ENCODE peak calls at places on chromosomes 16 and 17, in six cellular contexts. J, G, K, X, A and U are unnamed samples.

GRCh38 chr17:48162946-48163506 is 55.5 kb downstream of the SNX11 start:
- DNase-seq in G (peak; percentile 32), K (no peak), X (peak; percentile 56), J (no peak), A (no peak), U (no peak)

GRCh38 chr16:74740795-74741304 is 33.8 kb downstream of the FA2H start:
- DNase-seq in J (no peak), A (no peak), G (no peak), K (no peak), X (no peak), U (no peak)

GRCh38 chr16:59635674-59636073 is 901.6 kb upstream of the GOT2 start:
- DNase-seq in J (no peak), G (peak; percentile 1), K (no peak), X (no peak), A (no peak), U (no peak)

GRCh38 chr16:27452569-27453475 is 50.8 kb downstream of the IL21R start:
- DNase-seq in X (no peak), G (no peak), J (no peak), K (no peak), A (peak; percentile 25), U (no peak)

GRCh38 chr16:68259421-68259820 is 4.9 kb upstream of the SLC7A6 start:
- DNase-seq in A (no peak), G (no peak), X (no peak), J (no peak), K (no peak), U (no peak)

GRCh38 chr17:18141210-18141803 is 32.8 kb downstream of the MYO15A start:
- DNase-seq in G (peak; percentile 64), K (peak; percentile 47), X (peak; percentile 30), A (no peak), J (no peak), U (no peak)

GRCh38 chr16:68792465-68793324 is 50.6 kb upstream of the TANGO6 start:
- DNase-seq in G (peak; percentile 93), J (no peak), A (no peak), X (peak; percentile 95), K (no peak), U (no peak)

GRCh38 chr17:41647940-41648410 is 23.6 kb upstream of the KRT17 start:
- DNase-seq in A (no peak), J (peak; percentile 98), G (peak; percentile 71), X (peak; percentile 69), K (peak; percentile 87), U (peak; percentile 91)

GRCh38 chr17:2158011-2158410 is 103.1 kb downstream of the HIC1 start:
- DNase-seq in K (no peak), X (peak; percentile 70), J (no peak), G (peak; percentile 98), A (no peak), U (no peak)

GRCh38 chr17:58121925-58122324 is 26.3 kb upstream of the OR4D1 start:
- DNase-seq in K (no peak), A (no peak), X (peak; percentile 56), J (no peak), G (peak; percentile 46), U (no peak)

GRCh38 chr16:31385680-31386079 is 7.5 kb upstream of the ITGAD start:
- DNase-seq in J (no peak), X (no peak), G (no peak), K (no peak), A (no peak), U (no peak)

DNA sequence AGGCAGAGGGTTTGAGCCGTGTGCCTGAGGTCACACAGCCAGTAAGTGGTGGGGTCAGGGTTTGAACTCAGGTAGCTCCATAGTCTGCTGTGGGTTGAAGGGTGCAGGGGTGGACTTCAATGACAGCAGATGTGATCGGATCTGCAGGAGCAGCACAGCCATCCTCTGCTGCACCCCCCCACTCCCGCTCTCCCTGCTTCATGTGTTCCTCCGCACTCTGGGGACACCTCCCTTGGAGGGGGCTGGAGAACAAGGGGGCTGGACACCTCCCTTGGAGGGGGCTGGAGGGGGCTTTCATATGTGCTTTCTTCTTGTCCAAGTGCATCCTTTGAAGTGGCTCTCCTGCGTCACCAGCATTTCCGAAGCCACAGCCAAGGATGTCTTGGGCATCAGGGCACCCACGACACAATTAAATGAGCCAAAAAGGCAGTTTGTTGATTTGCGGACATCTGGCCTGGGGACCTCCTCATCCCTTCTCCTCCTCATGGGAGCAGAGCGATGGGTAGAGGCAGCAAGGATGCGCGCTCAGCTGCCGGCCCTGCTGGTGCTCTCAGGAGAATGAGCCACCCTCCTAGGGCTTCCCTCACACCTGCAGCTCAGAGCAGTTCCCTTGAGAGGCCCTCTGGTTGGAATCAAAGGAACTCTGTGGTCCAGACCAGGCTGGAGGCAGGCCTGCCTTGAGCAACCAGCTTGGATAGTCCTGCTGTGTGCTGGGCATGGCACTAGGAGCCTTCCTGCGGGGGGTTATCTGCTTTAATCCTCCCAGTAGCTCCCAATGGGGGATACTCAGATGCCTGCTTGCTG is 26.2 kb downstream of the WSCD1 start:
- DNase-seq in G (no peak), K (no peak), A (no peak), J (no peak), X (no peak), U (no peak)
- H3K9me3 ChIP-seq in G (no peaks in the 10 kb centered on the region), K (no peaks in the 10 kb centered on the region), A (no peaks in the 10 kb centered on the region), J (no peaks in the 10 kb centered on the region), X (no peaks in the 10 kb centered on the region), U (no peaks in the 10 kb centered on the region)

GRCh38 chr16:35631261-35631945 is 2172.0 kb downstream of the TP53TG3F start:
- DNase-seq in X (no peak), A (no peak), J (no peak), K (no peak), G (no peak), U (no peak)
- H3K9me3 ChIP-seq in X (peaks cover 97% of the 10 kb centered on the region), A (no peaks in the 10 kb centered on the region), J (no peaks in the 10 kb centered on the region), K (no peaks in the 10 kb centered on the region), G (peaks cover 2% of the 10 kb centered on the region), U (no peaks in the 10 kb centered on the region)

DNA sequence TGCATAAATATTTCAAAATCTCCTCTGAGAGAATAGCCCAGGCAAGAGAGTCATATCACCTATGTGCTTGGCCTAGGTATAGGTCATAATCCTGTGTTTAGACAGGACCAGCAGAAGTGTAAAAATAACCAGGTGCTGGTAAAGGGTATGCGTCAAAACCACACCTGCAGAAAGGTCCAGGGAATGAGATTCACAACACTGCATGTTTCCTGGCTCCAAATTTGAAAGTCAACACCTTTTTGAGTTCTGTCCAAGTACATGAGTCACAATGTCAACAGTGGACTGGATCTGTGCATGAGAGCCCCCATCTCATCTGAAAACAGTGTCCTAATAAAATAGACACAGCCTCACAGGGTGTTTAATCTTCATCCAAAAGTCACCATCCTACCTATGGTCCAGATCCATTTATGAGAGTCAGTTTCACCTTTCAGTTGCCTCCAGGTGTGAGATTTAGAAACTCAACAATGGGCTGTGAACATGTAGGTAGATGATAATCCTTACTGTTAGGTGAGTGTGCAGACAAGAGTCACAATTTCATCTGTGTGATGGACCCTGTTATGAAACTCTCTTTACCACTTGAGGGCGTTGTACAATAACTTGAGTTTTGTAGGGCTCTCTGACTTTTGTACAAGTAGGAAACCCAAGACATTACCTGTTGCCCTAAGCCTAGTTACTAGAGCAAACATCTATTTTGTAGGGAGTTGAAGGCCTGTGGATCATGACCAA is 2100.7 kb downstream of the TP53TG3F start:
- DNase-seq in G (no peak), J (no peak), K (no peak), A (no peak), X (no peak), U (no peak)
- H3K9me3 ChIP-seq in G (no peaks in the 10 kb centered on the region), J (no peaks in the 10 kb centered on the region), K (no peaks in the 10 kb centered on the region), A (no peaks in the 10 kb centered on the region), X (peaks cover 99% of the 10 kb centered on the region), U (no peaks in the 10 kb centered on the region)

DNA sequence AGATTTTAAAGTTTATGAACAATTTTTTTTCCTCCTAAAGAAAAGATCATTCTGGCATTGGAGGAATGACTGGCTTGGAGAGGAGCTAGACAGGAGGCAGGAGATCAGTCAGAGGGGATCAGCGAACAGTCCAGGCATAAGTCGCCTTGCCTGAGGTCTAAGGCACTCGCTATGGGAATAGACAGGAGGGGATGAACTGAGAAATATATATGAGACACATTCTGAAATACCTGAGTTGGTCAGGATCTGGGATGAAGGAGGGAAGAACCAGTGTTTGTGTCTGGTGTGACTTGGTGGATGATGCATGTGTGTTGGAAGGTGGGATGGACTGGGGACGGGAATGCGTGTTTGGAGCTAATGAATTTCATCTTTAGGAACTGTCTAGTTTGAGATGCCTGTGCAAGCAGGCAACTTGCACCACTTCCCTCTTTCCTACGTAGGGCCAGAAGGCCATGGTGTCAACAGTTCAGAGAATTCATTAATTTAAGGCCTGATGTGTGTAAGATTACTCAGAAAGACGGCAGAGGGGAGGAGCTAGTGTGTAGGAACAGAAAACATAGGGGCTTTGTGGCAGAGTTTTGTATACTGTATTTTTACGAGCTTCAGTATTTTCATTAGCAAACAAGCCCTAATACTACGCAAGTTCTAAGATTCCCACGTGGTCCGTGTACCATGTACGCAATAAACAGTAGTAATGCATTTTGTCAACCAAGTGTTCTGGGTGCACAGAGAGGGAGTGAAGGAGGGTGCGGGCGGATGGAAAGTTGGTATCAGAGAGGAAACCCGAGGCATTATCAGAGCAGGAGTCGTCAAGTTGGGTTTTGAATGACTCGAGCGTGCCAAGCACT is 825 bp downstream of the HEATR6 start:
- DNase-seq in J (no peak), X (no peak), A (no peak), K (no peak), G (peak; percentile 51), U (no peak)
- H3K9me3 ChIP-seq in J (no peaks in the 10 kb centered on the region), X (no peaks in the 10 kb centered on the region), A (no peaks in the 10 kb centered on the region), K (no peaks in the 10 kb centered on the region), G (no peaks in the 10 kb centered on the region), U (no peaks in the 10 kb centered on the region)

GRCh38 chr17:3911271-3912053 is 4.8 kb downstream of the P2RX1 start:
- DNase-seq in X (no peak), G (peak; percentile 33), K (no peak), A (peak; percentile 89), J (peak; percentile 86), U (no peak)

GRCh38 chr17:3913531-3914318 is 2.5 kb downstream of the P2RX1 start:
- DNase-seq in J (peak; percentile 96), K (peak; percentile 74), X (peak; percentile 51), A (peak; percentile 56), G (peak; percentile 83), U (peak; percentile 75)

GRCh38 chr17:3910420-3911270 is 5.6 kb downstream of the P2RX1 start:
- DNase-seq in G (no peak), J (no peak), K (no peak), X (no peak), A (no peak), U (no peak)

GRCh38 chr17:3914319-3914685 is 2.0 kb downstream of the P2RX1 start:
- DNase-seq in A (peak; percentile 49), K (no peak), G (no peak), X (no peak), J (no peak), U (no peak)

DNA sequence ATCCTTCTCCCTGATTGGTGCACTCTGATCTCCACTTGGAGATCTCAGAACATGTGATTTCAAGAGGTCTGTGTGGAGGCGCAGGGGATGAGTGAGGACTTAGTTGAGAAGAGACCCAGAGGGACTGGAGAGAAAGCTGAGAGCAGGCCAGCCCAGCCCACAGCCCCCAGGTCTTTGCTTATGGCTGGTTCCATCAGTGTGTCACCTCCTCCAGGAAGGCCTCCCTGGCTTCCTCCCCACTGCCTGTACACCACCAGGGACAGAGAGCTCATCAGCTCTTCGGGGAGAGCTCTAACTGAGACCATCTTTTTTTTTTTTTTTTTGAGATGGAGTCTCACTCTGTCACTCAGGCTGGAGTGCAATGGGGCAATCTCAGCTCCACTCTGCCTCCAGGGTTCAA is 3.4 kb downstream of the P2RX1 start:
- DNase-seq in G (no peak), X (no peak), J (no peak), A (no peak), K (no peak), U (no peak)
- H3K9me3 ChIP-seq in G (no peaks in the 10 kb centered on the region), X (no peaks in the 10 kb centered on the region), J (no peaks in the 10 kb centered on the region), A (no peaks in the 10 kb centered on the region), K (no peaks in the 10 kb centered on the region), U (no peaks in the 10 kb centered on the region)

DNA sequence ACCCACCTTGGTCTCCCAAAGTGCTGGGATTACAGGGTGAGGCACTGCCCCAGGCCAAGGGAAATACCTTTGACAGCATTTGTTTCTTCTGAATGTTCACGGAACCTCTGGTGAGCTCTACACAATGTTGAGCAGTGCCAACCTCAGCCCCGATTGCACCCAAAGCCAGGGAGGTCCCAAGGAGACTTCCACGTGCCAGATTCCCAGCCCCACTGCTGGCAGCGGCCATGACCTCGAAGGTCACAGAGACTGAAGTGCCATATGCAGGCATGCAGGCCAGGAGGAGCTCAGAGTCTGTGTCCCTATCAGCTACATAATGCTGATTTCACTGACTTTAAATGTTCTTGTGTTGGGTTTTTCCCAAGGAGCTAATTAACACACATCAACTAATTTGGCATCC is 226.4 kb upstream of the FOXF1 start:
- DNase-seq in G (no peak), A (no peak), J (no peak), X (no peak), K (no peak), U (no peak)
- H3K9me3 ChIP-seq in G (no peaks in the 10 kb centered on the region), A (no peaks in the 10 kb centered on the region), J (no peaks in the 10 kb centered on the region), X (no peaks in the 10 kb centered on the region), K (no peaks in the 10 kb centered on the region), U (no peaks in the 10 kb centered on the region)